ENCODE peak calls at places on chromosome 1, in eight cellular contexts. One of them, this sample, is unnamed. For H3K4me1, the result is how much of the 10 kb centered on the place peaks cover.

GRCh38 chr1:83705091-83705490 is 293.8 kb downstream of the TTLL7 start:
- DNase-seq in neural progenitor cell: no peak
- DNase-seq in prostate gland: no peak
- DNase-seq in sigmoid colon: no peak
- DNase-seq in tibial artery: no peak
- DNase-seq in psoas muscle: no peak
- DNase-seq in endothelial cell of umbilical vein: no peak
- DNase-seq in thoracic aorta: no peak
- DNase-seq in this sample: no peak

GRCh38 chr1:28671254-28671780 is 2.7 kb downstream of the GMEB1 start:
- DNase-seq in neural progenitor cell: no peak
- DNase-seq in prostate gland: no peak
- DNase-seq in sigmoid colon: no peak
- DNase-seq in tibial artery: no peak
- DNase-seq in psoas muscle: no peak
- DNase-seq in endothelial cell of umbilical vein: no peak
- DNase-seq in thoracic aorta: no peak
- DNase-seq in this sample: peak

GRCh38 chr1:84347547-84348239 is 46.2 kb downstream of the SAMD13 start:
- DNase-seq in neural progenitor cell: peak
- DNase-seq in prostate gland: no peak
- DNase-seq in sigmoid colon: no peak
- DNase-seq in tibial artery: no peak
- DNase-seq in psoas muscle: no peak
- DNase-seq in endothelial cell of umbilical vein: no peak
- DNase-seq in thoracic aorta: no peak
- DNase-seq in this sample: no peak

GRCh38 chr1:188137221-188137620 is 1308.5 kb downstream of the PLA2G4A start:
- DNase-seq in neural progenitor cell: no peak
- DNase-seq in prostate gland: no peak
- DNase-seq in sigmoid colon: no peak
- DNase-seq in tibial artery: no peak
- DNase-seq in psoas muscle: no peak
- DNase-seq in endothelial cell of umbilical vein: peak
- DNase-seq in thoracic aorta: no peak
- DNase-seq in this sample: no peak

GRCh38 chr1:151334822-151335221 is 7.6 kb upstream of the PI4KB start:
- DNase-seq in neural progenitor cell: no peak
- DNase-seq in prostate gland: no peak
- DNase-seq in sigmoid colon: no peak
- DNase-seq in tibial artery: no peak
- DNase-seq in psoas muscle: no peak
- DNase-seq in endothelial cell of umbilical vein: no peak
- DNase-seq in thoracic aorta: no peak
- DNase-seq in this sample: no peak

GRCh38 chr1:93616996-93617669 is 64.5 kb downstream of the BCAR3 start:
- DNase-seq in neural progenitor cell: no peak
- DNase-seq in prostate gland: no peak
- DNase-seq in sigmoid colon: peak
- DNase-seq in tibial artery: peak
- DNase-seq in psoas muscle: no peak
- DNase-seq in endothelial cell of umbilical vein: peak
- DNase-seq in thoracic aorta: peak
- DNase-seq in this sample: no peak

GRCh38 chr1:155137129-155137528 is 1.5 kb downstream of the SLC50A1 start:
- DNase-seq in neural progenitor cell: no peak
- DNase-seq in prostate gland: no peak
- DNase-seq in sigmoid colon: no peak
- DNase-seq in tibial artery: no peak
- DNase-seq in psoas muscle: no peak
- DNase-seq in endothelial cell of umbilical vein: no peak
- DNase-seq in thoracic aorta: no peak
- DNase-seq in this sample: no peak

GRCh38 chr1:37474697-37475379 is 458 bp downstream of the ZC3H12A start:
- DNase-seq in neural progenitor cell: no peak
- DNase-seq in prostate gland: no peak
- DNase-seq in sigmoid colon: peak
- DNase-seq in tibial artery: no peak
- DNase-seq in psoas muscle: peak
- DNase-seq in endothelial cell of umbilical vein: no peak
- DNase-seq in thoracic aorta: no peak
- DNase-seq in this sample: peak

GRCh38 chr1:239307886-239308285 is 78.5 kb upstream of the CHRM3 start:
- DNase-seq in neural progenitor cell: no peak
- DNase-seq in prostate gland: no peak
- DNase-seq in sigmoid colon: no peak
- DNase-seq in tibial artery: no peak
- DNase-seq in psoas muscle: no peak
- DNase-seq in endothelial cell of umbilical vein: no peak
- DNase-seq in thoracic aorta: no peak
- DNase-seq in this sample: no peak

GRCh38 chr1:56409112-56409691 is 170.2 kb downstream of the PLPP3 start:
- DNase-seq in neural progenitor cell: no peak
- DNase-seq in prostate gland: no peak
- DNase-seq in sigmoid colon: no peak
- DNase-seq in tibial artery: no peak
- DNase-seq in psoas muscle: peak
- DNase-seq in endothelial cell of umbilical vein: no peak
- DNase-seq in thoracic aorta: no peak
- DNase-seq in this sample: peak
- TF ChIP-seq CTCF in neural progenitor cell: peak
- TF ChIP-seq CTCF in prostate gland: no peak
- TF ChIP-seq CTCF in sigmoid colon: no peak
- TF ChIP-seq CTCF in tibial artery: no peak
- TF ChIP-seq CTCF in psoas muscle: peak
- TF ChIP-seq CTCF in endothelial cell of umbilical vein: peak
- TF ChIP-seq CTCF in thoracic aorta: no peak
- TF ChIP-seq CTCF in this sample: no peak

GRCh38 chr1:17550684-17551584 is 11.4 kb downstream of the ARHGEF10L start:
- DNase-seq in neural progenitor cell: no peak
- DNase-seq in prostate gland: no peak
- DNase-seq in sigmoid colon: no peak
- DNase-seq in tibial artery: no peak
- DNase-seq in psoas muscle: no peak
- DNase-seq in endothelial cell of umbilical vein: no peak
- DNase-seq in thoracic aorta: no peak
- DNase-seq in this sample: no peak
- H3K4me1 ChIP-seq in neural progenitor cell: under half
- H3K4me1 ChIP-seq in prostate gland: under half
- H3K4me1 ChIP-seq in sigmoid colon: half or more
- H3K4me1 ChIP-seq in tibial artery: under half
- H3K4me1 ChIP-seq in psoas muscle: under half
- H3K4me1 ChIP-seq in endothelial cell of umbilical vein: under half
- H3K4me1 ChIP-seq in thoracic aorta: half or more
- H3K4me1 ChIP-seq in this sample: under half

GRCh38 chr1:210237514-210237913 is 4.9 kb downstream of the SERTAD4 start:
- DNase-seq in neural progenitor cell: no peak
- DNase-seq in prostate gland: no peak
- DNase-seq in sigmoid colon: no peak
- DNase-seq in tibial artery: no peak
- DNase-seq in psoas muscle: no peak
- DNase-seq in endothelial cell of umbilical vein: no peak
- DNase-seq in thoracic aorta: no peak
- DNase-seq in this sample: no peak
- H3K4me3 ChIP-seq in neural progenitor cell: no peak
- H3K4me3 ChIP-seq in prostate gland: no peak
- H3K4me3 ChIP-seq in sigmoid colon: peak
- H3K4me3 ChIP-seq in tibial artery: peak
- H3K4me3 ChIP-seq in psoas muscle: no peak
- H3K4me3 ChIP-seq in endothelial cell of umbilical vein: no peak
- H3K4me3 ChIP-seq in thoracic aorta: peak
- H3K4me3 ChIP-seq in this sample: no peak

DNA sequence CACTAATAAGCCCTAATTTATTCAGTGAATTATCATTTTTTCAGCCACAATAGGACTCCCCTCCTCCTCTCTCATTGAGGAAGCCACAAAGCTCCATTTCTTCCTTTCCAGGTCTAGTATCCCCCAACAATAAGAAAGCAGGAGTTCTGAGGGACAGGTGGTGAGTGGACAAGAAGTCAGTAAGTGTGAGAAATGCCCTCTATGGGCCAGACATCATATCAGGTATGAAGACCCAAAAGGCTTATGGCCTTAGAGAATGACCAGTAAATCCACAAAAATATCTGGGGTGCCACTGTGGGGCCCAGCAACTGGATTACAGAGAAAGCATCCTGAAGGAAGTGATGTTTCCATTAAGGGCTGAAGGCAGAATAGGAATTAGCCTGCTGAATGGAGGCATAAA is 175.7 kb downstream of the TRIM33 start:
- DNase-seq in neural progenitor cell: no peak
- DNase-seq in prostate gland: no peak
- DNase-seq in sigmoid colon: no peak
- DNase-seq in tibial artery: no peak
- DNase-seq in psoas muscle: no peak
- DNase-seq in endothelial cell of umbilical vein: no peak
- DNase-seq in thoracic aorta: no peak
- DNase-seq in this sample: no peak
- TF ChIP-seq CTCF in neural progenitor cell: no peak
- TF ChIP-seq CTCF in prostate gland: no peak
- TF ChIP-seq CTCF in sigmoid colon: no peak
- TF ChIP-seq CTCF in tibial artery: no peak
- TF ChIP-seq CTCF in psoas muscle: no peak
- TF ChIP-seq CTCF in endothelial cell of umbilical vein: no peak
- TF ChIP-seq CTCF in thoracic aorta: no peak
- TF ChIP-seq CTCF in this sample: no peak

GRCh38 chr1:248696775-248697174 is 5.8 kb downstream of the OR14I1 start:
- DNase-seq in neural progenitor cell: no peak
- DNase-seq in prostate gland: no peak
- DNase-seq in sigmoid colon: no peak
- DNase-seq in tibial artery: no peak
- DNase-seq in psoas muscle: no peak
- DNase-seq in endothelial cell of umbilical vein: no peak
- DNase-seq in thoracic aorta: no peak
- DNase-seq in this sample: no peak
- H3K4me1 ChIP-seq in neural progenitor cell: under half
- H3K4me1 ChIP-seq in prostate gland: under half
- H3K4me1 ChIP-seq in sigmoid colon: under half
- H3K4me1 ChIP-seq in tibial artery: under half
- H3K4me1 ChIP-seq in psoas muscle: under half
- H3K4me1 ChIP-seq in endothelial cell of umbilical vein: under half
- H3K4me1 ChIP-seq in thoracic aorta: under half
- H3K4me1 ChIP-seq in this sample: under half